ENCODE peak calls at places on chromosome 2, in five cellular contexts. N, C, W, R and Z are unnamed samples.

GRCh38 chr2:149063177-149063576 is 24.7 kb downstream of the LYPD6B start:
- DNase-seq in N (peak), C (no peak), W (no peak), R (no peak), Z (no peak)

GRCh38 chr2:202270487-202270886 is 4.9 kb downstream of the NOP58 start:
- DNase-seq in N (no peak), C (no peak), W (no peak), R (no peak), Z (no peak)

GRCh38 chr2:229454934-229455631 is 184.0 kb upstream of the PID1 start:
- DNase-seq in N (no peak), C (peak), W (peak), R (no peak), Z (no peak)

GRCh38 chr2:17303496-17303895 is 214.7 kb downstream of the RAD51AP2 start:
- DNase-seq in N (no peak), C (no peak), W (no peak), R (no peak), Z (no peak)

GRCh38 chr2:210128961-210129360 is 42.2 kb downstream of the KANSL1L start:
- DNase-seq in N (peak), C (peak), W (no peak), R (peak), Z (no peak)

GRCh38 chr2:215612770-215613169 is 176.9 kb upstream of the FN1 start:
- DNase-seq in N (no peak), C (peak), W (peak), R (no peak), Z (no peak)

GRCh38 chr2:43176449-43176848 is 50.0 kb downstream of the ZFP36L2 start:
- DNase-seq in N (no peak), C (no peak), W (no peak), R (no peak), Z (no peak)

GRCh38 chr2:232139786-232140562 is 178.5 kb downstream of the DIS3L2 start:
- DNase-seq in N (no peak), C (peak), W (peak), R (no peak), Z (no peak)

GRCh38 chr2:46376586-46377286 is 79.5 kb downstream of the EPAS1 start:
- DNase-seq in N (no peak), C (no peak), W (no peak), R (no peak), Z (no peak)

GRCh38 chr2:222526480-222527277 is 102.3 kb downstream of the SGPP2 start:
- DNase-seq in N (no peak), C (no peak), W (no peak), R (no peak), Z (no peak)
- TF ChIP-seq CTCF in N (no peak), C (no peak), W (no peak), R (no peak), Z (no peak)

GRCh38 chr2:159755788-159756187 is 42.2 kb downstream of the CD302 start:
- DNase-seq in N (no peak), C (peak), W (peak), R (no peak), Z (peak)
- TF ChIP-seq CTCF in N (no peak), C (peak), W (peak), R (peak), Z (peak)

GRCh38 chr2:227551804-227552203 is 46.9 kb upstream of the SCYGR2 start:
- DNase-seq in N (no peak), C (no peak), W (no peak), R (no peak), Z (no peak)

DNA sequence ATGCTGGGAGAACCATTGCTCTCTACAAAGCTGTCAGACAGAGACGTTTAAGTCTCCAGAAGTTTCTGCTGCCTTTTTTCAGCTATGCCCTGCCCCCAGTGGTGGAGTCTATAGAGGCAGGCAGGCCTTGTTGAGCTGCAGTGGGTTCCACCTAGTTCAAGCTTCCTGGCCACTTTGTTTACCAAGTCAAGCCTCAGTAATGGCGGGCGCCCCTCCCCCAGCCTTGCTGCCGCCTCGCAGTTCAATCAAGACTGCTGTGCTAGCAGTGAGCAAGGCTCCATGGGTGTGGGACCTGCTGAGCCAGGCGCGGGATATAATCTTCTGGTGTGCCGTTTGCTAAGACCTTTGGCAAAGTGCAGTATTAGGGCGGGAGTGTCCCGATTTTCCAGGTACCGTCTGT is 52.7 kb upstream of the SCYGR2 start:
- DNase-seq in N (no peak), C (no peak), W (no peak), R (no peak), Z (peak)
- TF ChIP-seq CTCF in N (no peak), C (peak), W (peak), R (no peak), Z (no peak)

GRCh38 chr2:10188211-10188610 is 65.7 kb downstream of the RRM2 start:
- DNase-seq in N (no peak), C (peak), W (peak), R (peak), Z (no peak)
- TF ChIP-seq CTCF in N (peak), C (peak), W (peak), R (peak), Z (no peak)